ENCODE peak calls at places on chromosomes 6 and 20, in nine cellular contexts. One of them, this sample, is unnamed.

GRCh38 chr6:125658759-125659431 is 90.5 kb upstream of the HEY2 start:
- DNase-seq in HFFc6: no peak
- DNase-seq in neural crest cell: no peak
- DNase-seq in stomach: no peak
- DNase-seq in AG04450: no peak
- DNase-seq in Peyer's patch: no peak
- DNase-seq in fibroblast of the aortic adventitia: peak; percentile 21
- DNase-seq in OCI-LY7: no peak
- DNase-seq in cardiac muscle cell: peak; percentile 32
- DNase-seq in this sample: no peak

GRCh38 chr6:122696853-122697252 is 82.7 kb upstream of the FABP7 start:
- DNase-seq in HFFc6: no peak
- DNase-seq in neural crest cell: no peak
- DNase-seq in stomach: no peak
- DNase-seq in AG04450: no peak
- DNase-seq in Peyer's patch: no peak
- DNase-seq in fibroblast of the aortic adventitia: peak; percentile 22
- DNase-seq in OCI-LY7: no peak
- DNase-seq in cardiac muscle cell: no peak
- DNase-seq in this sample: no peak

GRCh38 chr20:40781979-40782378 is 92.9 kb upstream of the MAFB start:
- DNase-seq in HFFc6: no peak
- DNase-seq in neural crest cell: no peak
- DNase-seq in stomach: no peak
- DNase-seq in AG04450: no peak
- DNase-seq in Peyer's patch: no peak
- DNase-seq in fibroblast of the aortic adventitia: no peak
- DNase-seq in OCI-LY7: no peak
- DNase-seq in cardiac muscle cell: no peak
- DNase-seq in this sample: no peak

GRCh38 chr6:35360349-35361138 is 18.2 kb downstream of the PPARD start:
- DNase-seq in HFFc6: no peak
- DNase-seq in neural crest cell: no peak
- DNase-seq in stomach: no peak
- DNase-seq in AG04450: no peak
- DNase-seq in Peyer's patch: no peak
- DNase-seq in fibroblast of the aortic adventitia: no peak
- DNase-seq in OCI-LY7: no peak
- DNase-seq in cardiac muscle cell: no peak
- DNase-seq in this sample: peak; percentile 90

GRCh38 chr6:69719602-69720193 is 77.1 kb downstream of the LMBRD1 start:
- DNase-seq in HFFc6: peak; percentile 43
- DNase-seq in neural crest cell: no peak
- DNase-seq in stomach: no peak
- DNase-seq in AG04450: no peak
- DNase-seq in Peyer's patch: no peak
- DNase-seq in fibroblast of the aortic adventitia: peak; percentile 45
- DNase-seq in OCI-LY7: peak; percentile 14
- DNase-seq in cardiac muscle cell: peak; percentile 39
- DNase-seq in this sample: peak; percentile 74

GRCh38 chr6:125546827-125547226 is 202.6 kb upstream of the HEY2 start:
- DNase-seq in HFFc6: no peak
- DNase-seq in neural crest cell: no peak
- DNase-seq in stomach: no peak
- DNase-seq in AG04450: no peak
- DNase-seq in Peyer's patch: no peak
- DNase-seq in fibroblast of the aortic adventitia: peak; percentile 6
- DNase-seq in OCI-LY7: no peak
- DNase-seq in cardiac muscle cell: no peak
- DNase-seq in this sample: peak; percentile 48

GRCh38 chr6:79525272-79526100 is 11.7 kb downstream of the LCA5 start:
- DNase-seq in HFFc6: no peak
- DNase-seq in neural crest cell: no peak
- DNase-seq in stomach: no peak
- DNase-seq in AG04450: no peak
- DNase-seq in Peyer's patch: no peak
- DNase-seq in fibroblast of the aortic adventitia: peak; percentile 11
- DNase-seq in OCI-LY7: no peak
- DNase-seq in cardiac muscle cell: peak; percentile 5
- DNase-seq in this sample: peak; percentile 51

GRCh38 chr6:70124882-70125535 is 177.9 kb downstream of the COL9A1 start:
- DNase-seq in HFFc6: no peak
- DNase-seq in neural crest cell: no peak
- DNase-seq in stomach: no peak
- DNase-seq in AG04450: no peak
- DNase-seq in Peyer's patch: no peak
- DNase-seq in fibroblast of the aortic adventitia: peak; percentile 25
- DNase-seq in OCI-LY7: no peak
- DNase-seq in cardiac muscle cell: no peak
- DNase-seq in this sample: peak; percentile 15

GRCh38 chr20:25195962-25196700 is 619 bp downstream of the ENTPD6 start:
- DNase-seq in HFFc6: peak; percentile 6
- DNase-seq in neural crest cell: peak; percentile 14
- DNase-seq in stomach: peak; percentile 62
- DNase-seq in AG04450: no peak
- DNase-seq in Peyer's patch: peak; percentile 44
- DNase-seq in fibroblast of the aortic adventitia: no peak
- DNase-seq in OCI-LY7: no peak
- DNase-seq in cardiac muscle cell: peak; percentile 42
- DNase-seq in this sample: no peak

GRCh38 chr6:122445274-122445673 is 26.3 kb downstream of the SERINC1 start:
- DNase-seq in HFFc6: no peak
- DNase-seq in neural crest cell: no peak
- DNase-seq in stomach: no peak
- DNase-seq in AG04450: no peak
- DNase-seq in Peyer's patch: no peak
- DNase-seq in fibroblast of the aortic adventitia: no peak
- DNase-seq in OCI-LY7: no peak
- DNase-seq in cardiac muscle cell: no peak
- DNase-seq in this sample: no peak

GRCh38 chr6:31568537-31568961 is 3.5 kb upstream of the LTA start:
- DNase-seq in HFFc6: no peak
- DNase-seq in neural crest cell: no peak
- DNase-seq in stomach: no peak
- DNase-seq in AG04450: no peak
- DNase-seq in Peyer's patch: peak; percentile 81
- DNase-seq in fibroblast of the aortic adventitia: no peak
- DNase-seq in OCI-LY7: peak; percentile 76
- DNase-seq in cardiac muscle cell: no peak
- DNase-seq in this sample: no peak

GRCh38 chr6:15663057-15663638 is 320 bp upstream of the DTNBP1 start:
- DNase-seq in HFFc6: peak; percentile 27
- DNase-seq in neural crest cell: no peak
- DNase-seq in stomach: no peak
- DNase-seq in AG04450: peak; percentile 11
- DNase-seq in Peyer's patch: no peak
- DNase-seq in fibroblast of the aortic adventitia: peak; percentile 53
- DNase-seq in OCI-LY7: no peak
- DNase-seq in cardiac muscle cell: no peak
- DNase-seq in this sample: peak; percentile 65

GRCh38 chr6:49576618-49577017 is 26.1 kb downstream of the C6orf141 start:
- DNase-seq in HFFc6: no peak
- DNase-seq in neural crest cell: no peak
- DNase-seq in stomach: no peak
- DNase-seq in AG04450: no peak
- DNase-seq in Peyer's patch: no peak
- DNase-seq in fibroblast of the aortic adventitia: no peak
- DNase-seq in OCI-LY7: no peak
- DNase-seq in cardiac muscle cell: no peak
- DNase-seq in this sample: peak; percentile 72

GRCh38 chr20:39004508-39004907 is 42.4 kb downstream of the DHX35 start:
- DNase-seq in HFFc6: no peak
- DNase-seq in neural crest cell: no peak
- DNase-seq in stomach: peak; percentile 82
- DNase-seq in AG04450: no peak
- DNase-seq in Peyer's patch: no peak
- DNase-seq in fibroblast of the aortic adventitia: no peak
- DNase-seq in OCI-LY7: no peak
- DNase-seq in cardiac muscle cell: no peak
- DNase-seq in this sample: no peak

GRCh38 chr6:142728910-142729481 is 216.0 kb downstream of the HIVEP2 start:
- DNase-seq in HFFc6: no peak
- DNase-seq in neural crest cell: no peak
- DNase-seq in stomach: no peak
- DNase-seq in AG04450: no peak
- DNase-seq in Peyer's patch: no peak
- DNase-seq in fibroblast of the aortic adventitia: peak; percentile 80
- DNase-seq in OCI-LY7: peak; percentile 13
- DNase-seq in cardiac muscle cell: no peak
- DNase-seq in this sample: peak; percentile 93

DNA sequence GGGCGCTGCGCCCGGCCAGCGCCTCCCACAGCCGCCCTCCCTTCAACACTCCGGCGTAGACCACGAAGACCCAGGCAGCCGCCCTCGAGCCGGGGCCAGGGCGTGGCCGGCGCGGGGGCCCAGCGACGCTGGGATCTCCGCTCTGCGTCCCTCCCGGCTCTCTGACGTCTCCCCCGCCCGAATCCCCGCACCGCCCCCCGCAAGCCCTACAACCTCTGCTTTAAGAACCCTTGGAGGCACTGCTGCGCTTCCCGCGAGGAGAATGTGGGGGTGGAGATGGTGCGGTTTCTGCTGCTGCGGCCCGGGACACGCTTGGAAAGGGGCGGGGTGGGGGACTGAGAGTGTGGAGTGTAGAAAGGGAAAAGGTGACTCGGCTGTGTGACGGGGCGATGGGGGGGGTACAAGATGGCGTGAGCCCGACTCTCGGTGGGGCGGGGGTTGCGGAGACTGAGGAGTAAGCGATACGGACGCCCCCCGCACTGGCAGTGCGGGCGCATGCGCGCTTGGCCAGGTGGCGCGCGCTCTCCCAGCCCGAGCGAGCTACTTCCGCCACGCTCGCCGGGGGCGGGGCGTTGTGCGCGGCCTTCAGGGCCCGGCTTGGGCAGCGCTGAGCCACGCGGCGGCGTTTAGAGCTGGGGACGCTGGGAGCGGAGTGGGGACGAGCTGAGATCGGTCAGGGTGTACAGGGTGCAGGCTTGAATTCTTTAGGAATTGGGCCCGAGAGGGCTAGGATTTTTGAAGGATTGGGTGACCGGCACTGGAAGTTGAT is at the start of gene SUPT3H:
- DNase-seq in HFFc6: peak; percentile 83
- DNase-seq in neural crest cell: peak; percentile 80
- DNase-seq in stomach: peak; percentile 91
- DNase-seq in AG04450: peak; percentile 75
- DNase-seq in Peyer's patch: peak; percentile 92
- DNase-seq in fibroblast of the aortic adventitia: peak; percentile 90
- DNase-seq in OCI-LY7: peak; percentile 92
- DNase-seq in cardiac muscle cell: peak; percentile 96
- DNase-seq in this sample: peak; percentile 95
- TF ChIP-seq CTCF in HFFc6: peak; percentile 25
- TF ChIP-seq CTCF in neural crest cell: peak; percentile 30
- TF ChIP-seq CTCF in stomach: no peak
- TF ChIP-seq CTCF in AG04450: peak; percentile 29
- TF ChIP-seq CTCF in Peyer's patch: peak; percentile 27
- TF ChIP-seq CTCF in fibroblast of the aortic adventitia: no peak
- TF ChIP-seq CTCF in OCI-LY7: peak; percentile 25
- TF ChIP-seq CTCF in cardiac muscle cell: peak; percentile 30
- TF ChIP-seq CTCF in this sample: peak; percentile 27

DNA sequence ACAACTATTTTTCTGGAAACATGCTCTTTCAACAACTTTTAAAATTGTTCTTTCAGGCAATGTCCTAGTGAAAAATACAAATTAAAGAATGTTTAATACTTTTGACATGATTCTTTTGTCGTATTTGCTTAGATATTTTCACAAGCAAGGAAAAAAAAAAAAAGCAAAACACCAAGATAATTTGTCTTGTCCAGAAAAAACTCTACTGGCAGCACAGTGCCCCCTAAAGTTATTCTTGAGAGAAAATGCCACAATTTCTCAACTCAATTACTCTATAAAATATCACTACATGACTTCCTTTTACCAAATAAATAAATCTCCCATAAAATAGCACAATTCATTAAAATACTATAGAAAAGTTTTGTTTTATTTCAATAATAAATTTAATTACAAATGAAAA is 652.5 kb upstream of the EPHA7 start:
- DNase-seq in HFFc6: no peak
- DNase-seq in neural crest cell: no peak
- DNase-seq in stomach: no peak
- DNase-seq in AG04450: no peak
- DNase-seq in Peyer's patch: no peak
- DNase-seq in fibroblast of the aortic adventitia: peak; percentile 10
- DNase-seq in OCI-LY7: no peak
- DNase-seq in cardiac muscle cell: peak; percentile 9
- DNase-seq in this sample: peak; percentile 56
- TF ChIP-seq CTCF in HFFc6: no peak
- TF ChIP-seq CTCF in neural crest cell: peak; percentile 61
- TF ChIP-seq CTCF in stomach: no peak
- TF ChIP-seq CTCF in AG04450: no peak
- TF ChIP-seq CTCF in Peyer's patch: no peak
- TF ChIP-seq CTCF in fibroblast of the aortic adventitia: no peak
- TF ChIP-seq CTCF in OCI-LY7: peak; percentile 42
- TF ChIP-seq CTCF in cardiac muscle cell: peak; percentile 14
- TF ChIP-seq CTCF in this sample: peak; percentile 51

GRCh38 chr6:20403766-20404640 is 2.3 kb downstream of the E2F3 start:
- DNase-seq in HFFc6: peak; percentile 27
- DNase-seq in neural crest cell: peak; percentile 55
- DNase-seq in stomach: peak; percentile 34
- DNase-seq in AG04450: no peak
- DNase-seq in Peyer's patch: peak; percentile 50
- DNase-seq in fibroblast of the aortic adventitia: peak; percentile 49
- DNase-seq in OCI-LY7: peak; percentile 68
- DNase-seq in cardiac muscle cell: peak; percentile 65
- DNase-seq in this sample: peak; percentile 62

GRCh38 chr6:20402181-20403079 is 751 bp downstream of the E2F3 start:
- DNase-seq in HFFc6: no peak
- DNase-seq in neural crest cell: peak; percentile 39
- DNase-seq in stomach: peak; percentile 35
- DNase-seq in AG04450: no peak
- DNase-seq in Peyer's patch: peak; percentile 74
- DNase-seq in fibroblast of the aortic adventitia: no peak
- DNase-seq in OCI-LY7: peak; percentile 68
- DNase-seq in cardiac muscle cell: peak; percentile 71
- DNase-seq in this sample: peak; percentile 20

GRCh38 chr6:20403080-20403765 is 1.5 kb downstream of the E2F3 start:
- DNase-seq in HFFc6: peak; percentile 82
- DNase-seq in neural crest cell: peak; percentile 74
- DNase-seq in stomach: peak; percentile 84
- DNase-seq in AG04450: no peak
- DNase-seq in Peyer's patch: peak; percentile 92
- DNase-seq in fibroblast of the aortic adventitia: peak; percentile 59
- DNase-seq in OCI-LY7: peak; percentile 93
- DNase-seq in cardiac muscle cell: peak; percentile 93
- DNase-seq in this sample: peak; percentile 57

GRCh38 chr6:20401403-20402180 is at the start of gene E2F3:
- DNase-seq in HFFc6: peak; percentile 100
- DNase-seq in neural crest cell: peak; percentile 95
- DNase-seq in stomach: peak; percentile 100
- DNase-seq in AG04450: peak; percentile 100
- DNase-seq in Peyer's patch: peak; percentile 99
- DNase-seq in fibroblast of the aortic adventitia: peak; percentile 100
- DNase-seq in OCI-LY7: peak; percentile 100
- DNase-seq in cardiac muscle cell: peak; percentile 100
- DNase-seq in this sample: peak; percentile 100

GRCh38 chr6:20404641-20405032 is 3.0 kb downstream of the E2F3 start:
- DNase-seq in HFFc6: peak; percentile 74
- DNase-seq in neural crest cell: peak; percentile 42
- DNase-seq in stomach: no peak
- DNase-seq in AG04450: no peak
- DNase-seq in Peyer's patch: peak; percentile 74
- DNase-seq in fibroblast of the aortic adventitia: peak; percentile 69
- DNase-seq in OCI-LY7: peak; percentile 86
- DNase-seq in cardiac muscle cell: peak; percentile 73
- DNase-seq in this sample: peak; percentile 86
- TF ChIP-seq CTCF in HFFc6: peak; percentile 77
- TF ChIP-seq CTCF in neural crest cell: peak; percentile 71
- TF ChIP-seq CTCF in stomach: no peak
- TF ChIP-seq CTCF in AG04450: peak; percentile 79
- TF ChIP-seq CTCF in Peyer's patch: peak; percentile 64
- TF ChIP-seq CTCF in fibroblast of the aortic adventitia: peak; percentile 68
- TF ChIP-seq CTCF in OCI-LY7: peak; percentile 80
- TF ChIP-seq CTCF in cardiac muscle cell: peak; percentile 74
- TF ChIP-seq CTCF in this sample: peak; percentile 77

GRCh38 chr6:133568970-133569889 is 319.7 kb upstream of the TCF21 start:
- DNase-seq in HFFc6: peak; percentile 82
- DNase-seq in neural crest cell: no peak
- DNase-seq in stomach: no peak
- DNase-seq in AG04450: peak; percentile 58
- DNase-seq in Peyer's patch: no peak
- DNase-seq in fibroblast of the aortic adventitia: peak; percentile 89
- DNase-seq in OCI-LY7: peak; percentile 8
- DNase-seq in cardiac muscle cell: peak; percentile 65
- DNase-seq in this sample: peak; percentile 85
- TF ChIP-seq CTCF in HFFc6: peak; percentile 97
- TF ChIP-seq CTCF in neural crest cell: peak; percentile 89
- TF ChIP-seq CTCF in stomach: peak; percentile 86
- TF ChIP-seq CTCF in AG04450: peak; percentile 98
- TF ChIP-seq CTCF in Peyer's patch: peak; percentile 80
- TF ChIP-seq CTCF in fibroblast of the aortic adventitia: peak; percentile 79
- TF ChIP-seq CTCF in OCI-LY7: peak; percentile 77
- TF ChIP-seq CTCF in cardiac muscle cell: peak; percentile 99
- TF ChIP-seq CTCF in this sample: peak; percentile 82